ENCODE peak calls at places on chromosome 4, in six cellular contexts. One of them, this sample, is unnamed.

GRCh38 chr4:176377705-176378302 is 58.0 kb downstream of the SPCS3 start:
- DNase-seq in A549: no peak
- DNase-seq in progenitor cell of endocrine pancreas: no peak
- DNase-seq in endothelial cell: no peak
- DNase-seq in GM20000: peak
- DNase-seq in tibial nerve: no peak
- DNase-seq in this sample: no peak

GRCh38 chr4:70236125-70236524 is 6.3 kb upstream of the CSN3 start:
- DNase-seq in tibial nerve: no peak
- DNase-seq in GM20000: no peak
- DNase-seq in A549: no peak
- DNase-seq in progenitor cell of endocrine pancreas: no peak
- DNase-seq in endothelial cell: no peak
- DNase-seq in this sample: no peak

GRCh38 chr4:41939016-41939623 is 3.9 kb downstream of the TMEM33 start:
- DNase-seq in progenitor cell of endocrine pancreas: no peak
- DNase-seq in endothelial cell: no peak
- DNase-seq in GM20000: no peak
- DNase-seq in A549: no peak
- DNase-seq in tibial nerve: no peak
- DNase-seq in this sample: no peak

GRCh38 chr4:148054275-148054674 is 322.4 kb downstream of the ARHGAP10 start:
- DNase-seq in tibial nerve: no peak
- DNase-seq in progenitor cell of endocrine pancreas: no peak
- DNase-seq in GM20000: no peak
- DNase-seq in A549: no peak
- DNase-seq in endothelial cell: no peak
- DNase-seq in this sample: no peak

GRCh38 chr4:170736710-170737109 is 647.0 kb upstream of the AADAT start:
- DNase-seq in progenitor cell of endocrine pancreas: no peak
- DNase-seq in A549: no peak
- DNase-seq in tibial nerve: no peak
- DNase-seq in endothelial cell: no peak
- DNase-seq in GM20000: no peak
- DNase-seq in this sample: no peak

GRCh38 chr4:150852237-150852636 is 162.8 kb downstream of the LRBA start:
- DNase-seq in A549: no peak
- DNase-seq in GM20000: no peak
- DNase-seq in progenitor cell of endocrine pancreas: no peak
- DNase-seq in endothelial cell: no peak
- DNase-seq in tibial nerve: no peak
- DNase-seq in this sample: no peak

GRCh38 chr4:124275-125081 is at the start of gene ZNF718:
- DNase-seq in tibial nerve: peak
- DNase-seq in endothelial cell: peak
- DNase-seq in progenitor cell of endocrine pancreas: peak
- DNase-seq in A549: peak
- DNase-seq in GM20000: peak
- DNase-seq in this sample: peak

GRCh38 chr4:183195534-183195933 is 96.5 kb downstream of the WWC2 start:
- DNase-seq in GM20000: no peak
- DNase-seq in tibial nerve: no peak
- DNase-seq in endothelial cell: no peak
- DNase-seq in progenitor cell of endocrine pancreas: no peak
- DNase-seq in A549: no peak
- DNase-seq in this sample: no peak

GRCh38 chr4:2697995-2698414 is 58.1 kb downstream of the TNIP2 start:
- DNase-seq in A549: no peak
- DNase-seq in tibial nerve: no peak
- DNase-seq in endothelial cell: no peak
- DNase-seq in GM20000: no peak
- DNase-seq in progenitor cell of endocrine pancreas: no peak
- DNase-seq in this sample: no peak

GRCh38 chr4:2696423-2696822 is 59.7 kb downstream of the TNIP2 start:
- DNase-seq in GM20000: peak
- DNase-seq in A549: no peak
- DNase-seq in progenitor cell of endocrine pancreas: no peak
- DNase-seq in endothelial cell: no peak
- DNase-seq in tibial nerve: no peak
- DNase-seq in this sample: no peak

GRCh38 chr4:2698504-2698903 is 57.6 kb downstream of the TNIP2 start:
- DNase-seq in tibial nerve: no peak
- DNase-seq in endothelial cell: no peak
- DNase-seq in A549: no peak
- DNase-seq in GM20000: no peak
- DNase-seq in progenitor cell of endocrine pancreas: no peak
- DNase-seq in this sample: no peak

GRCh38 chr4:2694691-2695090 is 61.4 kb downstream of the TNIP2 start:
- DNase-seq in endothelial cell: no peak
- DNase-seq in tibial nerve: no peak
- DNase-seq in A549: no peak
- DNase-seq in GM20000: no peak
- DNase-seq in progenitor cell of endocrine pancreas: no peak
- DNase-seq in this sample: no peak

GRCh38 chr4:2695661-2696060 is 60.5 kb downstream of the TNIP2 start:
- DNase-seq in endothelial cell: no peak
- DNase-seq in tibial nerve: no peak
- DNase-seq in progenitor cell of endocrine pancreas: no peak
- DNase-seq in A549: no peak
- DNase-seq in GM20000: no peak
- DNase-seq in this sample: no peak
- TF ChIP-seq CTCF in endothelial cell: no peak
- TF ChIP-seq CTCF in tibial nerve: no peak
- TF ChIP-seq CTCF in progenitor cell of endocrine pancreas: no peak
- TF ChIP-seq CTCF in A549: no peak
- TF ChIP-seq CTCF in GM20000: no peak
- TF ChIP-seq CTCF in this sample: no peak

DNA sequence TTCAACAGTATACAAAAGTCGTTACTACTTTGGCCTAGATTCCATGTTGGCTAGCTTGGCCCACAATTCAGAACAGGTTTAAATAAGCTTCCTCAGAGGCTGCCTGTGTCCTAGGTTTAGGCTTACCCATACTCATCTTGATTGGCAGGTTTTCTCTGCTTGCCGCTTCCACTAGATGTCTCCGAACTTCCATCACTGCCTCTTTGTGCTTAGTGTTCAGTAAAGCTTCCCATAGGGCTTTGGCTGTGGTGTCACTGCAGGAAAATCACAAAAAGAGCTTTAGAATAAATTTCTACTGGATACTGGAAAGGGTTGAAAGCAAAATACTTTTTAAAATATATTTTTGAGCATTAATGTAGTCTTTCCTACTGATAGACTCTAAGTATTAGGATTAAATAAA is 52.4 kb downstream of the SCFD2 start:
- DNase-seq in tibial nerve: no peak
- DNase-seq in progenitor cell of endocrine pancreas: no peak
- DNase-seq in A549: peak
- DNase-seq in endothelial cell: peak
- DNase-seq in GM20000: no peak
- DNase-seq in this sample: no peak
- TF ChIP-seq CTCF in tibial nerve: no peak
- TF ChIP-seq CTCF in progenitor cell of endocrine pancreas: no peak
- TF ChIP-seq CTCF in A549: peak
- TF ChIP-seq CTCF in endothelial cell: no peak
- TF ChIP-seq CTCF in GM20000: no peak
- TF ChIP-seq CTCF in this sample: peak

GRCh38 chr4:143396695-143397094 is 60.0 kb downstream of the GAB1 start:
- DNase-seq in tibial nerve: no peak
- DNase-seq in progenitor cell of endocrine pancreas: no peak
- DNase-seq in endothelial cell: no peak
- DNase-seq in A549: no peak
- DNase-seq in GM20000: no peak
- DNase-seq in this sample: no peak
- TF ChIP-seq CTCF in tibial nerve: no peak
- TF ChIP-seq CTCF in progenitor cell of endocrine pancreas: no peak
- TF ChIP-seq CTCF in endothelial cell: no peak
- TF ChIP-seq CTCF in A549: no peak
- TF ChIP-seq CTCF in GM20000: no peak
- TF ChIP-seq CTCF in this sample: peak

GRCh38 chr4:98626350-98626749 is 32.1 kb downstream of the TSPAN5 start:
- DNase-seq in GM20000: no peak
- DNase-seq in tibial nerve: no peak
- DNase-seq in A549: peak
- DNase-seq in progenitor cell of endocrine pancreas: no peak
- DNase-seq in endothelial cell: no peak
- DNase-seq in this sample: no peak
- TF ChIP-seq CTCF in GM20000: no peak
- TF ChIP-seq CTCF in tibial nerve: no peak
- TF ChIP-seq CTCF in A549: no peak
- TF ChIP-seq CTCF in progenitor cell of endocrine pancreas: no peak
- TF ChIP-seq CTCF in endothelial cell: no peak
- TF ChIP-seq CTCF in this sample: no peak

This sample was measured in type B pancreatic cell.